ENCODE peak calls at places on chromosomes 11 and 22, in ten cellular contexts. J, I, S, Q, W, H, C, A, D and P are unnamed samples.

GRCh38 chr11:56817661-56818060 is 69.2 kb upstream of the OR9G4 start:
- DNase-seq in W (no peak), H (peak), Q (no peak), D (no peak), S (no peak), A (no peak), J (no peak), C (no peak), I (no peak), P (no peak)

GRCh38 chr22:17920145-17920605 is 104.2 kb downstream of the MICAL3 start:
- DNase-seq in A (no peak), S (no peak), J (no peak), D (no peak), W (no peak), Q (no peak), I (peak), H (peak), C (no peak), P (no peak)

GRCh38 chr11:65918211-65919150 is at the start of gene C11orf68:
- DNase-seq in J (no peak), A (peak), Q (no peak), I (peak), W (no peak), D (no peak), H (no peak), S (no peak), C (no peak), P (peak)

GRCh38 chr11:47234669-47235075 is 13.9 kb downstream of the ACP2 start:
- DNase-seq in A (peak), J (peak), C (no peak), I (no peak), W (no peak), Q (no peak), H (no peak), S (peak), D (peak), P (peak)

GRCh38 chr11:45816614-45817013 is 11.7 kb downstream of the SLC35C1 start:
- DNase-seq in I (no peak), D (no peak), Q (no peak), H (no peak), C (no peak), S (no peak), W (no peak), J (no peak), A (no peak), P (peak)

GRCh38 chr11:103274025-103274424 is 164.8 kb downstream of the DYNC2H1 start:
- DNase-seq in J (no peak), Q (no peak), A (no peak), I (no peak), W (no peak), S (no peak), D (no peak), C (no peak), H (no peak), P (no peak)

GRCh38 chr11:15912825-15913224 is 443.5 kb downstream of the SOX6 start:
- DNase-seq in A (no peak), I (no peak), D (no peak), Q (no peak), W (no peak), H (no peak), C (no peak), S (no peak), J (no peak), P (no peak)

GRCh38 chr11:74710291-74710938 is 20.8 kb downstream of the CHRDL2 start:
- DNase-seq in W (no peak), S (no peak), C (no peak), J (no peak), I (no peak), D (no peak), Q (no peak), A (no peak), H (no peak), P (no peak)

GRCh38 chr11:2383823-2384722 is 7.0 kb downstream of the CD81 start:
- DNase-seq in D (peak), S (no peak), A (no peak), W (no peak), J (peak), H (peak), Q (no peak), I (no peak), C (no peak), P (peak)

GRCh38 chr11:8719260-8720190 is 36.9 kb downstream of the RPL27A start:
- DNase-seq in A (no peak), W (no peak), D (no peak), S (no peak), J (no peak), H (no peak), Q (no peak), C (peak), I (no peak), P (peak)

GRCh38 chr11:10990637-10991036 is 132.8 kb upstream of the ZBED5 start:
- DNase-seq in W (no peak), S (no peak), D (no peak), A (no peak), I (no peak), J (no peak), H (no peak), C (peak), Q (no peak), P (no peak)

GRCh38 chr11:114586797-114587196 is 8.8 kb downstream of the NXPE4 start:
- DNase-seq in C (no peak), Q (no peak), A (no peak), H (no peak), S (no peak), W (no peak), J (no peak), I (no peak), D (no peak), P (no peak)

GRCh38 chr11:87143663-87144062 is 105.9 kb downstream of the TMEM135 start:
- DNase-seq in D (no peak), S (no peak), Q (no peak), H (no peak), A (no peak), W (no peak), C (no peak), I (no peak), J (no peak), P (no peak)

GRCh38 chr22:49296561-49296960 is 531.1 kb downstream of the BRD1 start:
- DNase-seq in S (no peak), W (no peak), D (no peak), A (no peak), I (no peak), Q (no peak), J (no peak), H (no peak), C (no peak), P (no peak)

GRCh38 chr22:47563406-47564157 is 801.1 kb downstream of the TBC1D22A start:
- DNase-seq in A (no peak), D (no peak), H (no peak), Q (no peak), J (no peak), S (no peak), W (no peak), I (no peak), C (no peak), P (no peak)

GRCh38 chr11:33869511-33870422 is 22.1 kb downstream of the LMO2 start:
- DNase-seq in S (no peak), W (no peak), A (peak), J (peak), I (peak), D (no peak), Q (peak), H (peak), C (peak), P (peak)

GRCh38 chr22:24159650-24160049 is 21.6 kb upstream of the SUSD2 start:
- DNase-seq in W (no peak), C (no peak), I (no peak), J (no peak), Q (no peak), S (no peak), A (peak), D (no peak), H (no peak), P (no peak)

GRCh38 chr11:61917357-61918109 is at the start of gene RAB3IL1:
- DNase-seq in C (peak), S (no peak), H (peak), Q (peak), D (no peak), A (no peak), I (peak), J (no peak), W (no peak), P (no peak)

GRCh38 chr11:119474682-119475596 is 52.0 kb upstream of the THY1 start:
- DNase-seq in W (no peak), D (peak), I (peak), H (peak), Q (peak), A (peak), C (peak), J (peak), S (peak), P (peak)

GRCh38 chr22:20237480-20238440 is 30.4 kb downstream of the RTN4R start:
- DNase-seq in H (no peak), A (no peak), Q (no peak), W (no peak), D (peak), J (no peak), I (no peak), C (no peak), S (no peak), P (no peak)

GRCh38 chr11:16611395-16612233 is 126.8 kb upstream of the C11orf58 start:
- DNase-seq in W (no peak), J (no peak), Q (peak), S (no peak), I (peak), H (no peak), A (peak), C (no peak), D (no peak), P (no peak)

GRCh38 chr11:46649180-46649738 is 31.9 kb downstream of the ATG13 start:
- DNase-seq in D (no peak), J (no peak), A (no peak), I (no peak), C (no peak), W (no peak), H (peak), Q (no peak), S (no peak), P (peak)

GRCh38 chr11:42315267-42315666 is 855.8 kb upstream of the LRRC4C start:
- DNase-seq in D (no peak), A (no peak), Q (no peak), J (no peak), W (no peak), S (no peak), C (no peak), I (no peak), H (no peak), P (no peak)

GRCh38 chr11:105070221-105070789 is 25.2 kb upstream of the CARD16 start:
- DNase-seq in I (no peak), H (no peak), A (no peak), W (no peak), J (no peak), D (no peak), C (no peak), Q (no peak), S (no peak), P (no peak)

GRCh38 chr22:36853407-36854099 is 7.3 kb upstream of the NCF4 start:
- DNase-seq in C (peak), I (peak), D (peak), W (no peak), J (peak), A (peak), Q (peak), S (peak), H (peak), P (peak)

GRCh38 chr11:1912314-1912878 is 7.1 kb upstream of the TNNT3 start:
- DNase-seq in D (no peak), C (no peak), H (no peak), W (no peak), A (no peak), J (no peak), S (no peak), I (no peak), Q (no peak), P (no peak)

GRCh38 chr22:27438271-27438980 is 363.1 kb downstream of the MN1 start:
- DNase-seq in S (no peak), A (peak), W (no peak), D (no peak), C (no peak), H (peak), J (no peak), I (no peak), Q (no peak), P (peak)

GRCh38 chr11:93986716-93987115 is 34.4 kb upstream of the HEPHL1 start:
- DNase-seq in C (peak), H (no peak), A (peak), S (no peak), I (no peak), D (no peak), W (no peak), J (no peak), Q (no peak), P (peak)

GRCh38 chr11:102449651-102450570 is 2.7 kb downstream of the TMEM123 start:
- DNase-seq in Q (no peak), C (no peak), W (no peak), I (no peak), S (no peak), D (no peak), A (no peak), H (no peak), J (no peak), P (no peak)